ENCODE peak calls at places on chromosomes 3 and 15, in six cellular contexts. N is AG09319, B is left ventricle myocardium inferior, Z is OCI-LY7, M is bronchial epithelial cell, A is upper lobe of right lung. C is an unnamed sample.

GRCh38 chr3:13788522-13789424 is 91.1 kb downstream of the WNT7A start:
- DNase-seq in N (no peak), M (no peak), A (peak; percentile 51), B (no peak), Z (no peak), C (peak; percentile 61)

GRCh38 chr3:197343656-197344408 is 45.4 kb upstream of the DLG1 start:
- DNase-seq in B (no peak), A (no peak), Z (no peak), N (no peak), M (no peak), C (no peak)

GRCh38 chr3:87397210-87397609 is 120.8 kb upstream of the POU1F1 start:
- DNase-seq in B (no peak), Z (no peak), N (no peak), M (no peak), A (no peak), C (no peak)

GRCh38 chr3:13896473-13897154 is 16.7 kb upstream of the WNT7A start:
- DNase-seq in Z (peak; percentile 68), B (no peak), N (peak; percentile 27), A (no peak), M (peak; percentile 71), C (no peak)

GRCh38 chr15:69666441-69666882 is 213.8 kb downstream of the RPLP1 start:
- DNase-seq in M (no peak), N (no peak), B (peak; percentile 25), Z (no peak), A (no peak), C (no peak)

GRCh38 chr3:150607267-150608065 is 4.3 kb downstream of the SELENOT start:
- DNase-seq in Z (no peak), M (no peak), A (no peak), N (no peak), B (no peak), C (no peak)

GRCh38 chr3:77179762-77180161 is 139.9 kb downstream of the ROBO2 start:
- DNase-seq in A (no peak), B (no peak), M (no peak), N (no peak), Z (no peak), C (no peak)

GRCh38 chr3:141083831-141084624 is 32.9 kb downstream of the SPSB4 start:
- DNase-seq in Z (no peak), M (no peak), B (peak; percentile 51), A (no peak), N (no peak), C (peak; percentile 38)

GRCh38 chr3:120567370-120568197 is 28.6 kb upstream of the NDUFB4 start:
- DNase-seq in Z (peak; percentile 48), M (peak; percentile 32), N (no peak), B (no peak), A (no peak), C (no peak)

GRCh38 chr3:33402936-33403335 is 37.3 kb downstream of the UBP1 start:
- DNase-seq in A (no peak), N (no peak), B (no peak), Z (no peak), M (no peak), C (no peak)

GRCh38 chr3:124266517-124266916 is 274.6 kb upstream of the ROPN1 start:
- DNase-seq in A (no peak), Z (no peak), N (peak; percentile 5), M (peak; percentile 18), B (no peak), C (no peak)

GRCh38 chr15:62462268-62462667 is 297.2 kb upstream of the C2CD4B start:
- DNase-seq in A (no peak), M (no peak), Z (no peak), N (no peak), B (no peak), C (no peak)

GRCh38 chr15:69303337-69304175 is 4.8 kb downstream of the PAQR5 start:
- DNase-seq in B (no peak), A (peak; percentile 43), N (no peak), M (no peak), Z (peak; percentile 5), C (no peak)

GRCh38 chr3:195956577-195956976 is 48.2 kb upstream of the TNK2 start:
- DNase-seq in Z (no peak), B (no peak), M (no peak), N (no peak), A (no peak), C (no peak)

GRCh38 chr15:22979699-22980188 is 424 bp downstream of the CYFIP1 start:
- DNase-seq in Z (no peak), N (no peak), M (peak; percentile 11), A (peak; percentile 73), B (no peak), C (no peak)

GRCh38 chr15:31471731-31472430 is 145.2 kb downstream of the KLF13 start:
- DNase-seq in M (peak; percentile 67), N (no peak), A (no peak), B (no peak), Z (no peak), C (no peak)

GRCh38 chr3:58497074-58497473 is 5.2 kb downstream of the KCTD6 start:
- DNase-seq in N (no peak), Z (peak; percentile 54), M (no peak), A (no peak), B (no peak), C (no peak)

GRCh38 chr3:40593351-40593750 is 68.6 kb downstream of the ZNF621 start:
- DNase-seq in N (no peak), A (no peak), M (no peak), Z (no peak), B (no peak), C (no peak)

GRCh38 chr3:177802151-177802900 is 605.0 kb upstream of the TBL1XR1 start:
- DNase-seq in A (no peak), N (peak; percentile 85), M (peak; percentile 66), B (no peak), Z (no peak), C (no peak)

GRCh38 chr3:32313723-32314473 is 75.4 kb downstream of the CMTM8 start:
- DNase-seq in A (no peak), N (no peak), M (peak; percentile 82), B (no peak), Z (no peak), C (no peak)

GRCh38 chr15:80455668-80456442 is 51.7 kb downstream of the ARNT2 start:
- DNase-seq in A (no peak), M (peak; percentile 78), N (peak; percentile 85), Z (peak; percentile 61), B (no peak), C (no peak)

GRCh38 chr15:99137877-99138276 is 33.0 kb downstream of the SYNM start:
- DNase-seq in A (no peak), B (no peak), M (no peak), Z (no peak), N (no peak), C (no peak)

GRCh38 chr15:92663250-92663951 is 7.8 kb upstream of the FAM174B start:
- DNase-seq in N (no peak), M (no peak), A (no peak), B (no peak), Z (no peak), C (no peak)

GRCh38 chr15:69164807-69165636 is 4.6 kb downstream of the GLCE start:
- DNase-seq in B (no peak), Z (no peak), A (no peak), N (no peak), M (peak; percentile 67), C (no peak)

GRCh38 chr3:33032937-33033336 is 64.0 kb downstream of the GLB1 start:
- DNase-seq in Z (no peak), M (peak; percentile 96), A (no peak), N (no peak), B (no peak), C (no peak)

GRCh38 chr15:76996526-76997401 is 1.8 kb downstream of the PSTPIP1 start:
- DNase-seq in B (peak; percentile 39), A (peak; percentile 62), M (peak; percentile 27), N (no peak), Z (no peak), C (peak; percentile 75)

GRCh38 chr3:134426660-134427181 is 52.5 kb upstream of the AMOTL2 start:
- DNase-seq in A (no peak), Z (no peak), B (no peak), M (peak; percentile 12), N (peak; percentile 28), C (no peak)

GRCh38 chr3:104939196-104939595 is 427.5 kb upstream of the ALCAM start:
- DNase-seq in B (no peak), Z (no peak), N (no peak), M (no peak), A (no peak), C (no peak)
- TF ChIP-seq CTCF in B (no peak), Z (no peak), N (peak; percentile 13), M (no peak), A (no peak), C (peak; percentile 46)

DNA sequence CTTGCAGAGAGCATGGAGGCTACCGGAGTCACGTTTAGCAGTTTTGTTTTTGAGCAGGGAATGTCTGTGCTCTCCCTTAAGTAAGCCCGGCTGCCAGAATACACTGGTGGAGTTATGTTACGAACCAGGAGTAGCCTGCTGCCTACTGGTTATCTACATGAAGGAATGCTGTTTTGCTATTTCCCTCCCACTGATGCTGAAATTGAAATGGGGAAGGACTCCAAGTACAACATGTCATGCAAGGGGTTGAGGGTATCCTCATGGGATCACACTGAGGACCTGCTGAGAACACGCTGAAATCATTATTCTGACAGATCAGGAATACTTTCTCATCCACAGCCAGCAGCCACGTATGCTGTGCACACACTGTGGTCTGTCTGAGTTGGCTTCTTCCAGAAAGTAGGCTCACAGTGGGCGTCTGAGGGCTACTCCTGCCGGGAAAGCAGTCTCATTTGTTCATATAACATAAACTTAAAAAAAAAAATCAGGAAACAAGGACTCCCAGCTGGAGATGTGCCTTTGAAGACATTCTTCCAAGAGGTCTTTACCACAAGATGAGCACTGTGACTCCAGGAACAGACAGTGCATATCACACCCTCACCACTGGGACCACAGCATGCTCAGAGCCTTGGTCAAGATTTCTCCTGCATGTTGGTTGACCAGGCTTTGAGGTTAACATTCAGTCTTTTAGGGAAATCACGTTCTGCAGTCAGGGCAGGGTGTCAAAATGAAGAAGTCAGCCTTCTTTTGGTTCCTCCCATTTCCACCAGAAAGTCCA is 300.4 kb upstream of the RASGRP1 start:
- DNase-seq in Z (no peak), N (peak; percentile 96), B (peak; percentile 21), A (no peak), M (no peak), C (no peak)
- TF ChIP-seq CTCF in Z (no peak), N (peak; percentile 33), B (no peak), A (no peak), M (no peak), C (peak; percentile 58)

DNA sequence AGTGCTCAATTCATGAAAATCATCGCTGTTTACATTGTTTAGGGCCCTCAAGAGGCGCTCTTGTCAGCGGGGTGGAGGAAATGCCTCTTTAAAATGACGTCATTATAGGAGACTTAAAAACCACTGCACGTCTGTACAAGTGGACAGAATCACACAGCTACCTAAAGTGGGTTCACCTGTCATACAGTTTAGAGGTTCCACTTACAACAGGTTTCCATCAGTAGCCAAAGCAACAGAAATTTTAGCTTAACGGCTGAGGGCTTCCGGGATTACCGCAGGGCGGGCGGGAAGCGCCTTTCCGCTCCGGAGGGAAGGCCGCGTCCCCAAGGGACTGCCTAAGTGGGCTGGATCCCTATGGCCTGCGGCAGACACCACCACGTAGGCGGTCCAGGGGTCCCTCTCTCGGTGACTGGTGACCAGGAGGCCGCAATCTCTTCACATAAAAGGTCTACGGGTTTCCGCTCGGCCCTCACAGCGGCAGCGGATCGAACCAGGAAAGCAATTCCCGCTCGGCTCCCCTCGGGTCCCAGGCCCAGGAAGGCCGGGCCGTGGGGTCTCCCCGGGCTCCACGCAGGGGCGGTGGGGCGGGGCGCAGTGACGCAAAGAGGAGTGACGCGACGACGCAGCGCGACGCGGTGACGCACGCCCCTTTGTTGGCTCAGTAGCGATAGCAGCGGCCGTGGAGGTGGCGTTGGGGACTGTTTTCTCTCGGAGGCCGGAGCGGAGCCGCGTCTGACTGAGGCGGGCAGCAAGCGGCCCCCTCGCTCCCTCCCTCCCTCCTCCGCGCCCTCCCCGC is at the start of gene ARIH1:
- DNase-seq in M (peak; percentile 94), N (peak; percentile 92), A (peak; percentile 99), Z (peak; percentile 95), B (peak; percentile 97), C (peak; percentile 98)
- TF ChIP-seq CTCF in M (peak; percentile 44), N (peak; percentile 32), A (peak; percentile 31), Z (peak; percentile 70), B (peak; percentile 26), C (peak; percentile 63)

GRCh38 chr3:149581248-149581647 is 76.6 kb downstream of the WWTR1 start:
- DNase-seq in B (no peak), A (no peak), M (peak; percentile 51), N (no peak), Z (no peak), C (no peak)
- TF ChIP-seq CTCF in B (no peak), A (no peak), M (no peak), N (no peak), Z (no peak), C (no peak)

C was measured in chondrocyte.